ENCODE peak calls at places on chromosomes 6 and 20, in four cellular contexts. One of them, this sample, is unnamed.

GRCh38 chr6:24908555-24908954 is 27.2 kb downstream of the RIPOR2 start:
- DNase-seq in spleen: no peak
- DNase-seq in testis: no peak
- DNase-seq in GM13977: no peak
- DNase-seq in this sample: no peak

GRCh38 chr6:474454-475185 is 83.1 kb downstream of the IRF4 start:
- DNase-seq in spleen: peak
- DNase-seq in testis: no peak
- DNase-seq in GM13977: peak
- DNase-seq in this sample: peak

GRCh38 chr6:129485746-129486145 is 224.2 kb downstream of the ARHGAP18 start:
- DNase-seq in spleen: no peak
- DNase-seq in testis: no peak
- DNase-seq in GM13977: no peak
- DNase-seq in this sample: no peak

GRCh38 chr20:57104113-57104512 is 162.3 kb downstream of the BMP7 start:
- DNase-seq in spleen: no peak
- DNase-seq in testis: no peak
- DNase-seq in GM13977: no peak
- DNase-seq in this sample: no peak

GRCh38 chr6:41671376-41671775 is 33.1 kb downstream of the MDFI start:
- DNase-seq in spleen: no peak
- DNase-seq in testis: no peak
- DNase-seq in GM13977: no peak
- DNase-seq in this sample: no peak

GRCh38 chr6:98769546-98769945 is 64.8 kb upstream of the POU3F2 start:
- DNase-seq in spleen: no peak
- DNase-seq in testis: no peak
- DNase-seq in GM13977: no peak
- DNase-seq in this sample: no peak

GRCh38 chr6:161117329-161117707 is 125.7 kb downstream of the MAP3K4 start:
- DNase-seq in spleen: no peak
- DNase-seq in testis: no peak
- DNase-seq in GM13977: no peak
- DNase-seq in this sample: no peak

GRCh38 chr6:29376003-29376402 is 912 bp upstream of the OR12D3 start:
- DNase-seq in spleen: no peak
- DNase-seq in testis: no peak
- DNase-seq in GM13977: peak
- DNase-seq in this sample: peak

GRCh38 chr6:121305957-121306607 is 28.2 kb downstream of the TBC1D32 start:
- DNase-seq in spleen: no peak
- DNase-seq in testis: no peak
- DNase-seq in GM13977: peak
- DNase-seq in this sample: peak

GRCh38 chr6:36220211-36220610 is 23.7 kb downstream of the BRPF3 start:
- DNase-seq in spleen: no peak
- DNase-seq in testis: no peak
- DNase-seq in GM13977: no peak
- DNase-seq in this sample: no peak

GRCh38 chr6:53382421-53382820 is 33.7 kb upstream of the ELOVL5 start:
- DNase-seq in spleen: no peak
- DNase-seq in testis: no peak
- DNase-seq in GM13977: no peak
- DNase-seq in this sample: no peak

GRCh38 chr20:35992713-35993335 is 24.4 kb downstream of the CNBD2 start:
- DNase-seq in spleen: peak
- DNase-seq in testis: peak
- DNase-seq in GM13977: peak
- DNase-seq in this sample: peak

GRCh38 chr6:89443658-89444057 is 10.7 kb downstream of the ANKRD6 start:
- DNase-seq in spleen: no peak
- DNase-seq in testis: no peak
- DNase-seq in GM13977: no peak
- DNase-seq in this sample: no peak

GRCh38 chr20:3727333-3728035 is 5.0 kb upstream of the HSPA12B start:
- DNase-seq in spleen: peak
- DNase-seq in testis: peak
- DNase-seq in GM13977: no peak
- DNase-seq in this sample: no peak

GRCh38 chr6:57434944-57435343 is 117.5 kb downstream of the PRIM2 start:
- DNase-seq in spleen: no peak
- DNase-seq in testis: no peak
- DNase-seq in GM13977: no peak
- DNase-seq in this sample: no peak

GRCh38 chr20:5065489-5066383 is 54.0 kb downstream of the PCNA start:
- DNase-seq in spleen: peak
- DNase-seq in testis: peak
- DNase-seq in GM13977: no peak
- DNase-seq in this sample: no peak

GRCh38 chr6:127148511-127148910 is 30.0 kb downstream of the RSPO3 start:
- DNase-seq in spleen: no peak
- DNase-seq in testis: no peak
- DNase-seq in GM13977: no peak
- DNase-seq in this sample: no peak

GRCh38 chr6:159801935-159802334 is 1.9 kb downstream of the PNLDC1 start:
- DNase-seq in spleen: peak
- DNase-seq in testis: no peak
- DNase-seq in GM13977: no peak
- DNase-seq in this sample: no peak

GRCh38 chr6:71733970-71734899 is 152.1 kb upstream of the RIMS1 start:
- DNase-seq in spleen: no peak
- DNase-seq in testis: no peak
- DNase-seq in GM13977: no peak
- DNase-seq in this sample: no peak

GRCh38 chr20:54456423-54456822 is 19.0 kb upstream of the DOK5 start:
- DNase-seq in spleen: no peak
- DNase-seq in testis: no peak
- DNase-seq in GM13977: no peak
- DNase-seq in this sample: no peak

GRCh38 chr20:51862796-51863195 is 60.5 kb upstream of the SALL4 start:
- DNase-seq in spleen: no peak
- DNase-seq in testis: no peak
- DNase-seq in GM13977: no peak
- DNase-seq in this sample: no peak

GRCh38 chr6:105452376-105452775 is 49.5 kb upstream of the PREP start:
- DNase-seq in spleen: no peak
- DNase-seq in testis: no peak
- DNase-seq in GM13977: no peak
- DNase-seq in this sample: no peak

GRCh38 chr6:106247293-106247692 is 78.3 kb downstream of the ATG5 start:
- DNase-seq in spleen: no peak
- DNase-seq in testis: no peak
- DNase-seq in GM13977: no peak
- DNase-seq in this sample: no peak

GRCh38 chr20:16904751-16905150 is 156.6 kb downstream of the OTOR start:
- DNase-seq in spleen: no peak
- DNase-seq in testis: no peak
- DNase-seq in GM13977: no peak
- DNase-seq in this sample: no peak

GRCh38 chr6:122202576-122203137 is 196.8 kb upstream of the HSF2 start:
- DNase-seq in spleen: no peak
- DNase-seq in testis: no peak
- DNase-seq in GM13977: no peak
- DNase-seq in this sample: no peak

GRCh38 chr20:43430265-43430664 is 27.4 kb upstream of the SRSF6 start:
- DNase-seq in spleen: no peak
- DNase-seq in testis: no peak
- DNase-seq in GM13977: no peak
- DNase-seq in this sample: no peak

GRCh38 chr20:63317601-63318291 is 24.8 kb downstream of the COL20A1 start:
- DNase-seq in spleen: peak
- DNase-seq in testis: no peak
- DNase-seq in GM13977: no peak
- DNase-seq in this sample: no peak

GRCh38 chr6:24907959-24908358 is 27.8 kb downstream of the RIPOR2 start:
- DNase-seq in spleen: no peak
- DNase-seq in testis: no peak
- DNase-seq in GM13977: no peak
- DNase-seq in this sample: no peak

GRCh38 chr6:137216106-137216505 is 3.1 kb downstream of the IFNGR1 start:
- DNase-seq in spleen: no peak
- DNase-seq in testis: no peak
- DNase-seq in GM13977: no peak
- DNase-seq in this sample: no peak

GRCh38 chr20:64040231-64041039 is 4.5 kb downstream of the C20orf204 start:
- DNase-seq in spleen: peak
- DNase-seq in testis: no peak
- DNase-seq in GM13977: no peak
- DNase-seq in this sample: no peak

GRCh38 chr6:67839818-67840217 is 795.3 kb upstream of the ADGRB3 start:
- DNase-seq in spleen: no peak
- DNase-seq in testis: no peak
- DNase-seq in GM13977: no peak
- DNase-seq in this sample: no peak

GRCh38 chr20:595330-596308 is 14.5 kb downstream of the TCF15 start:
- DNase-seq in spleen: no peak
- DNase-seq in testis: no peak
- DNase-seq in GM13977: peak
- DNase-seq in this sample: no peak

GRCh38 chr6:152854086-152854795 is 103.6 kb downstream of the VIP start:
- DNase-seq in spleen: no peak
- DNase-seq in testis: no peak
- DNase-seq in GM13977: no peak
- DNase-seq in this sample: no peak

GRCh38 chr20:24470031-24470781 is 777 bp downstream of the SYNDIG1 start:
- DNase-seq in spleen: no peak
- DNase-seq in testis: no peak
- DNase-seq in GM13977: no peak
- DNase-seq in this sample: no peak

GRCh38 chr6:3389390-3390167 is 67.3 kb downstream of the SLC22A23 start:
- DNase-seq in spleen: no peak
- DNase-seq in testis: no peak
- DNase-seq in GM13977: no peak
- DNase-seq in this sample: no peak

GRCh38 chr20:44097521-44098255 is 89.3 kb downstream of the JPH2 start:
- DNase-seq in spleen: peak
- DNase-seq in testis: no peak
- DNase-seq in GM13977: no peak
- DNase-seq in this sample: no peak

GRCh38 chr6:96304997-96305396 is 216.6 kb upstream of the UFL1 start:
- DNase-seq in spleen: no peak
- DNase-seq in testis: no peak
- DNase-seq in GM13977: peak
- DNase-seq in this sample: peak

DNA sequence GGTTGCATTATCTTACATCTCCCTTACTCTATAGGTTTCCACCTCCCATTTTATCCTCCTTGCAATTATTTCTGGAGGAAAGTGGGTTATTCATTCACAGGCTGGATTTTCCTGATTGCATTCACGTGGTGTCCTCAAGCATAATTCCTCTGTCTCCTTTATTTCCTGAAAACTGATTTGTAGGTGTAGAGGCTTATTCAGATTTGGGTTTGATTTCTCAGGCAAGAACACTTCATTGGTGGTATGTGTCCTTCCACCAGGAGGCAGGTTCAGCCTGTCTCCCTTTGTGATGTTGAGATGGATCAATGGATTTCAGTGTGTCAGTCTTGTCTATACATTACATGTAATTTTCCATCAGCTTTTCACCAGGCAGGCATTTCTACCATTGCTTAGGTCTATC is 17.3 kb downstream of the DNPH1 start:
- DNase-seq in spleen: no peak
- DNase-seq in testis: no peak
- DNase-seq in GM13977: no peak
- DNase-seq in this sample: no peak
- TF ChIP-seq CTCF in spleen: no peak
- TF ChIP-seq CTCF in testis: no peak
- TF ChIP-seq CTCF in GM13977: peak
- TF ChIP-seq CTCF in this sample: no peak

GRCh38 chr6:68876792-68877493 is 241.9 kb downstream of the ADGRB3 start:
- DNase-seq in spleen: no peak
- DNase-seq in testis: no peak
- DNase-seq in GM13977: peak
- DNase-seq in this sample: peak
- TF ChIP-seq CTCF in spleen: no peak
- TF ChIP-seq CTCF in testis: no peak
- TF ChIP-seq CTCF in GM13977: peak
- TF ChIP-seq CTCF in this sample: peak

DNA sequence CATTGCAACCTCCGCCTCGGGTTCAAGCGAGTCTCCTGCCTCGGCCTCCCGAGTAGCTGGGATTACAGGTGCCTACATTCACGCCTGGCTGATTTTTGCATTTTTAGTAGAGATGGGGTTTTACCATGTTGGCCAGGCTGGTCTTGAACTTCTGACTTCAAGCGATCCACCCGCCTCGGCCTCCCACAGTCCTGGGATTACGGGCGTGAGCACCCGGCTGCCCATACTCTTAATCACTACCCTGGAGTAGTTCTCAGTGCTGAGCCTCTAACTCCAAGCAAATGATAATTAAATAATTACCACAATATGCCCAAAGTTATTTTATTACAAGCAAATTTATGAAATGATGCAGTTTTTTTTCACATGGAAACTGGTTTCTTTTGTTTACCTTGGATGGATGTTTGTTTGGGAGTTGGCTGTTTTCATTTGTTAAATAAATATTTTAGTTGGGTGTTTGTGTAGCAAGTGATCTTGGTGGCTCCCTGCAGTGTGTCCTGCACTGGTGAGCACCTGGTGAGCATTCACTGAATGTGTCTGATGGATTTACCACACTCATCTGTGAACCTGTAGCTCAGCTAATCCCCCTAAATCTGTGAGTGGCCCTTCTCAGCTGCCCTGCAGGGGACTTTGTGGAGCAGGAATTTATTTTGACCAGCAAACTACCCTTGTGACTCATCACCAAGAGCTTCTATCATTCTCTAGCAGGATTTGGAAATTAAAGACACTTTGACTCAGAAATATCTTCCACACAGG is 36.9 kb downstream of the UTRN start:
- DNase-seq in spleen: no peak
- DNase-seq in testis: no peak
- DNase-seq in GM13977: no peak
- DNase-seq in this sample: no peak
- TF ChIP-seq CTCF in spleen: no peak
- TF ChIP-seq CTCF in testis: no peak
- TF ChIP-seq CTCF in GM13977: no peak
- TF ChIP-seq CTCF in this sample: no peak

GRCh38 chr6:149933036-149933435 is 8.8 kb upstream of the ULBP2 start:
- DNase-seq in spleen: no peak
- DNase-seq in testis: no peak
- DNase-seq in GM13977: no peak
- DNase-seq in this sample: no peak

GRCh38 chr6:149935246-149935645 is 6.6 kb upstream of the ULBP2 start:
- DNase-seq in spleen: no peak
- DNase-seq in testis: no peak
- DNase-seq in GM13977: no peak
- DNase-seq in this sample: no peak

GRCh38 chr6:149935668-149936067 is 6.1 kb upstream of the ULBP2 start:
- DNase-seq in spleen: no peak
- DNase-seq in testis: no peak
- DNase-seq in GM13977: no peak
- DNase-seq in this sample: no peak

GRCh38 chr6:149933461-149933860 is 8.4 kb upstream of the ULBP2 start:
- DNase-seq in spleen: no peak
- DNase-seq in testis: no peak
- DNase-seq in GM13977: no peak
- DNase-seq in this sample: no peak

GRCh38 chr6:149934249-149935156 is 7.3 kb upstream of the ULBP2 start:
- DNase-seq in spleen: no peak
- DNase-seq in testis: peak
- DNase-seq in GM13977: peak
- DNase-seq in this sample: peak
- TF ChIP-seq CTCF in spleen: peak
- TF ChIP-seq CTCF in testis: peak
- TF ChIP-seq CTCF in GM13977: peak
- TF ChIP-seq CTCF in this sample: peak

This sample was measured in GM10248.